ENCODE peak calls at places on chromosomes 16 and 17, in five cellular contexts. X, J, E, R and B are unnamed samples.
A peak's percentile ranks its signal among the peaks of the same experiment; 100 is the strongest.

GRCh38 chr16:84068783-84069464 is 26.3 kb upstream of the SLC38A8 start:
- DNase-seq in X (no peak), J (no peak), E (no peak), R (no peak), B (no peak)

GRCh38 chr16:88963583-88963982 is 13.4 kb downstream of the CBFA2T3 start:
- DNase-seq in X (no peak), J (no peak), E (no peak), R (no peak), B (no peak)

GRCh38 chr16:19521471-19522368 is at the start of gene GDE1:
- DNase-seq in X (peak; percentile 85), J (peak; percentile 90), E (peak; percentile 64), R (peak; percentile 96), B (peak; percentile 73)

GRCh38 chr16:83835972-83836566 is 28.3 kb downstream of the HSBP1 start:
- DNase-seq in X (peak; percentile 82), J (no peak), E (no peak), R (no peak), B (peak; percentile 77)

GRCh38 chr17:49624896-49625295 is 49.2 kb downstream of the NXPH3 start:
- DNase-seq in X (peak; percentile 66), J (no peak), E (no peak), R (no peak), B (peak; percentile 51)

GRCh38 chr16:7363397-7364053 is 30.9 kb downstream of the RBFOX1 start:
- DNase-seq in X (no peak), J (no peak), E (no peak), R (no peak), B (no peak)

GRCh38 chr17:44961921-44962350 is 6.2 kb downstream of the C1QL1 start:
- DNase-seq in X (no peak), J (no peak), E (no peak), R (peak; percentile 61), B (no peak)

GRCh38 chr16:88903267-88903666 is 36.8 kb upstream of the PABPN1L start:
- DNase-seq in X (no peak), J (no peak), E (no peak), R (no peak), B (no peak)

GRCh38 chr17:1413281-1413791 is 13.3 kb upstream of the YWHAE start:
- DNase-seq in X (peak; percentile 85), J (peak; percentile 88), E (peak; percentile 60), R (peak; percentile 32), B (peak; percentile 80)

GRCh38 chr16:79317521-79317920 is 283.0 kb downstream of the MAF start:
- DNase-seq in X (no peak), J (no peak), E (no peak), R (no peak), B (no peak)

GRCh38 chr16:1470543-1471251 is 4.1 kb downstream of the CLCN7 start:
- DNase-seq in X (peak; percentile 64), J (no peak), E (no peak), R (no peak), B (peak; percentile 44)

GRCh38 chr17:62576382-62576781 is 51.1 kb upstream of the MRC2 start:
- DNase-seq in X (no peak), J (no peak), E (no peak), R (no peak), B (no peak)

GRCh38 chr17:46727572-46728348 is 90.7 kb downstream of the WNT3 start:
- DNase-seq in X (peak; percentile 95), J (no peak), E (no peak), R (no peak), B (peak; percentile 92)

GRCh38 chr16:16073884-16074781 is 124.7 kb downstream of the ABCC1 start:
- DNase-seq in X (peak; percentile 97), J (peak; percentile 70), E (no peak), R (no peak), B (peak; percentile 95)

GRCh38 chr16:53768593-53768992 is 64.6 kb downstream of the FTO start:
- DNase-seq in X (peak; percentile 95), J (no peak), E (no peak), R (no peak), B (peak; percentile 95)

GRCh38 chr17:31433811-31434210 is 42.3 kb downstream of the RAB11FIP4 start:
- DNase-seq in X (no peak), J (no peak), E (no peak), R (no peak), B (no peak)

GRCh38 chr17:37461668-37462067 is 28.0 kb upstream of the DUSP14 start:
- DNase-seq in X (no peak), J (no peak), E (no peak), R (no peak), B (no peak)

DNA sequence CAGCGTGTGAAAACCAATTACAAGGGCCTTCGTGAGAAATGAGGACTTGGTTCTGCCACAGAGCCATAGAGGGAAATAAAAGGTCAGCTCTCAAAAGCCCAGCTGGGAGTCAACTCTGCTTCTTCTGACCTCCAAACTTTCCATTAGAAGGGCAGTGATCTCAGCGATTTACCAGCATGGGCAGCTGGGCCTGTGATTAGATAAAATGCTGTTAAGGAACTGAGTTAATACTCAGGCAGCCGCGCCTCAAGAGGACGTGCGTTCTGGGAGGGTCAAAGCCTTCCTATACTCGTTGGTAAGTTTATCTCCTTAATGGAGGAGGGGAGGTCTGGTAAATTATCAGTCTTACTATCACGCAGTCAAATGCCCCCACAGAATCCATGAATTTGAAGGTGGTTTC is 480.2 kb upstream of the ERCC4 start:
- DNase-seq in X (no peak), J (no peak), E (no peak), R (peak; percentile 83), B (no peak)
- H3K27ac ChIP-seq in X (no peak overlapping the region), J (no peak overlapping the region), E (no peak overlapping the region), R (peak overlapping the region; percentile 21), B (no peak overlapping the region)

GRCh38 chr16:12345349-12345748 is 368.8 kb downstream of the SNX29 start:
- DNase-seq in X (no peak), J (no peak), E (no peak), R (no peak), B (no peak)
- H3K36me3 ChIP-seq in X (no peaks in the 10 kb centered on the region), J (no peaks in the 10 kb centered on the region), E (no peaks in the 10 kb centered on the region), R (no peaks in the 10 kb centered on the region), B (no peaks in the 10 kb centered on the region)

GRCh38 chr17:68768804-68769203 is 167.6 kb upstream of the FAM20A start:
- DNase-seq in X (no peak), J (no peak), E (no peak), R (no peak), B (no peak)
- H3K27ac ChIP-seq in X (no peak overlapping the region), J (no peak overlapping the region), E (no peak overlapping the region), R (no peak overlapping the region), B (no peak overlapping the region)

DNA sequence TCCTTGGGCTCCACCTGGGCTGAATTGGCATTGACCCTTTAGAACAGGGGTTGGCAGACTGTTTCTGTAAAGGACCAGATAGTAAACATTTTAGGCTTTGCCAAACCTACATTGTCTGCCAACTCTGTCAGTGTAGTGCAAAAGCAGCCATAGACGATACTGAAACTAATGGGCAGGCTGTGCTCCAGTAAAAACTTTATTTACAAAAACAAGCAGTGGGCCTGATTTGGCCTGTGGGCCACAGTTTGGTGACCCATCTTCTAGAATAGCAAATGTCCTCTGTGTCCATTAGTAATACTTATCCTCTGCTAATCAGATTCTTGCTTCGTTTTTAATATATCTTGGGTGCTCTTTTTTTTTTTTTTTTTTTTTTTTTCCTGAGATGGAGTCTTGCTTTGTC is 6.2 kb downstream of the UTP4 start:
- DNase-seq in X (no peak), J (no peak), E (no peak), R (no peak), B (no peak)
- H3K36me3 ChIP-seq in X (peaks cover 21% of the 10 kb centered on the region), J (no peaks in the 10 kb centered on the region), E (peaks cover 10% of the 10 kb centered on the region), R (peaks cover 86% of the 10 kb centered on the region), B (peaks cover 50% of the 10 kb centered on the region)

DNA sequence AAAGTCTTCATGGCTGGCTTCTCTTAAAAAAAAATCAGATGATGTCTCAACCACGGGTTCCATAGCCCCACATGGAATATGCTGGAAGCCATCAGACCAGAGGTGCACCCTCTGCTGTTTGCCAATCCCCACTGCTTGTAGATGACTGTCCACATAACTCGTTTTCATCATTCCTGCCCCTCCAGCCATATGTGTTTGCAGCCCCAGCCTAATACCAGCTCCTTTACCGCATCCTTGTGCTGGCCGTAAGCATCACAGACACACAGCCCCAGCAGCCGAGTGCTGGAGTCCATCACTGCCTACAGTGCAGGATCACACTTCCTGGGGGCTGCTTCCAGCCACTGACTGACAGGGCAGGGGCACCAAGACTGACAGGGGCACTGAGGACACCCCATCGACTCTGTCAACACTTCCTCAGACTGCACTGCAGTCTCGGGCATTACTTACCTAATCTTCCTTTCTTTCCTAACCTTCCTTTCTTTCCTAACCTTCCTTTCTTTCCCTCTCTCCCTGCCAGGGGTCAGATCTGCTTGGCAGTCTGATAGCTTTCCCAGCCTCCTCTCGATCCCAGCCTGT is 5.0 kb downstream of the RCVRN start:
- DNase-seq in X (peak; percentile 34), J (no peak), E (no peak), R (no peak), B (no peak)
- H3K27ac ChIP-seq in X (no peak overlapping the region), J (no peak overlapping the region), E (no peak overlapping the region), R (peak overlapping the region; percentile 67), B (peak overlapping the region; percentile 28)